ENCODE peak calls at places on chromosomes 4 and X, in four cellular contexts. C is tibial nerve, X is adrenal gland, J is heart right ventricle. F is an unnamed sample.

GRCh38 chr4:129082302-129082701 is 11.0 kb downstream of the SCLT1 start:
- DNase-seq in C (no peak), X (no peak), J (no peak), F (no peak)

GRCh38 chrX:16869393-16870094 is 618 bp downstream of the RBBP7 start:
- DNase-seq in J (peak; percentile 44), C (no peak), X (peak; percentile 35), F (no peak)

GRCh38 chr4:65624651-65625050 is 45.6 kb downstream of the EPHA5 start:
- DNase-seq in C (no peak), J (no peak), X (no peak), F (no peak)

GRCh38 chrX:37818031-37818430 is 29.3 kb downstream of the DYNLT3 start:
- DNase-seq in X (no peak), J (no peak), C (no peak), F (no peak)

GRCh38 chr4:179112441-179113170 is 1670.4 kb upstream of the AGA start:
- DNase-seq in J (no peak), C (no peak), X (no peak), F (no peak)

GRCh38 chr4:93147524-93148212 is 680.9 kb upstream of the ATOH1 start:
- DNase-seq in C (no peak), J (no peak), X (no peak), F (no peak)

GRCh38 chrX:111869639-111870034 is 6.3 kb upstream of the TRPC5OS start:
- DNase-seq in C (no peak), J (no peak), X (peak; percentile 35), F (no peak)

GRCh38 chrX:107710617-107711391 is 64.8 kb downstream of the TSC22D3 start:
- DNase-seq in X (peak; percentile 68), C (no peak), J (no peak), F (no peak)

GRCh38 chrX:133402042-133402453 is 13.2 kb downstream of the GPC4 start:
- DNase-seq in C (no peak), X (no peak), J (no peak), F (no peak)

GRCh38 chr4:6582889-6583504 is 8.0 kb downstream of the MAN2B2 start:
- DNase-seq in X (no peak), J (no peak), C (no peak), F (no peak)

GRCh38 chr4:61336488-61336887 is 136.4 kb downstream of the ADGRL3 start:
- DNase-seq in X (no peak), C (no peak), J (no peak), F (peak; percentile 32)

GRCh38 chrX:136768469-136769084 is 12.2 kb downstream of the ARHGEF6 start:
- DNase-seq in J (peak; percentile 17), C (no peak), X (peak; percentile 40), F (no peak)

GRCh38 chrX:153722704-153723350 is 1.4 kb downstream of the BCAP31 start:
- DNase-seq in X (no peak), C (no peak), J (no peak), F (no peak)

GRCh38 chr4:83013420-83013867 is 2.8 kb upstream of the LIN54 start:
- DNase-seq in J (no peak), C (no peak), X (no peak), F (no peak)

GRCh38 chrX:1450381-1451161 is 2.1 kb downstream of the ASMTL start:
- DNase-seq in C (no peak), J (no peak), X (peak; percentile 16), F (no peak)

GRCh38 chr4:25949994-25950393 is 36.0 kb downstream of the SMIM20 start:
- DNase-seq in J (no peak), X (no peak), C (no peak), F (no peak)

GRCh38 chr4:2245787-2246275 is 3.9 kb upstream of the HAUS3 start:
- DNase-seq in C (no peak), X (no peak), J (no peak), F (no peak)

GRCh38 chr4:2799971-2800690 is 7.2 kb downstream of the SH3BP2 start:
- DNase-seq in J (peak; percentile 58), C (no peak), X (peak; percentile 31), F (no peak)

GRCh38 chr4:138111462-138112000 is 130.6 kb downstream of the SLC7A11 start:
- DNase-seq in X (no peak), J (no peak), C (no peak), F (no peak)

GRCh38 chrX:114959729-114960128 is 57.7 kb downstream of the IL13RA2 start:
- DNase-seq in J (no peak), C (no peak), X (no peak), F (no peak)

GRCh38 chr4:152729466-152729865 is 49.7 kb upstream of the TMEM154 start:
- DNase-seq in J (no peak), C (no peak), X (no peak), F (no peak)

GRCh38 chr4:30553721-30554120 is 166.4 kb upstream of the PCDH7 start:
- DNase-seq in J (no peak), X (no peak), C (no peak), F (no peak)

GRCh38 chr4:22190855-22191254 is 242.3 kb upstream of the KCNIP4 start:
- DNase-seq in C (no peak), X (no peak), J (no peak), F (no peak)

DNA sequence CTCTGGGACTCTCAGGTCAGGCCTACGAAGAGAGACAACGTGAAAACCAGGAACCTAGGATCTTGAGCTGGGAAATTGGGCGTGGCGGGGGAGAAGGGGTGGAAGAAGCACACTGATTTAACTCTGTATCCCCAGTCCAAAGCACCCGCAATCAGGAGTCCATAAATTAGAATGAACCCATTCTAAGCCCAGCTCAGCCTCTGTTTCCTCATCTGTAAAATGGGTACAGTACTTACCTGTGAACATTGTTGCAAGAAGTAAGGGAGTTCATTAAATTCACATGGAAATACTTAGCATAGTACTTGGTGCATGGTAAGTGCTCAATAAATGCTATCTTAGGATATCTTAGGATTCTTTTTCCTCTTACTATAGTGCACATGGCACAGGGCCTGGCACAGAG is 326.7 kb downstream of the BCOR start:
- DNase-seq in C (no peak), X (no peak), J (no peak), F (no peak)
- H3K27ac ChIP-seq in C (no peak overlapping the region), X (no peak overlapping the region), J (no peak overlapping the region), F (no peak overlapping the region)

GRCh38 chr4:37699874-37700481 is 13.8 kb upstream of the RELL1 start:
- DNase-seq in X (no peak), J (no peak), C (no peak), F (no peak)
- H3K4me3 ChIP-seq in X (no peak overlapping the region), J (no peak overlapping the region), C (no peak overlapping the region), F (no peak overlapping the region)

GRCh38 chr4:118682928-118683327 is 2.3 kb upstream of the METTL14 start:
- DNase-seq in J (no peak), X (no peak), C (no peak), F (no peak)
- H3K27me3 ChIP-seq in J (no peaks in the 10 kb centered on the region), X (no peaks in the 10 kb centered on the region), C (no peaks in the 10 kb centered on the region), F (no peaks in the 10 kb centered on the region)

GRCh38 chr4:7933631-7934510 is 5.8 kb downstream of the AFAP1 start:
- DNase-seq in C (no peak), X (no peak), J (no peak), F (peak; percentile 49)

GRCh38 chr4:7926822-7927221 is 12.8 kb downstream of the AFAP1 start:
- DNase-seq in C (no peak), X (no peak), J (no peak), F (no peak)

GRCh38 chr4:7932333-7932732 is 7.3 kb downstream of the AFAP1 start:
- DNase-seq in C (no peak), J (no peak), X (no peak), F (no peak)

GRCh38 chr4:7928711-7929505 is 10.8 kb downstream of the AFAP1 start:
- DNase-seq in C (no peak), X (no peak), J (no peak), F (peak; percentile 52)

DNA sequence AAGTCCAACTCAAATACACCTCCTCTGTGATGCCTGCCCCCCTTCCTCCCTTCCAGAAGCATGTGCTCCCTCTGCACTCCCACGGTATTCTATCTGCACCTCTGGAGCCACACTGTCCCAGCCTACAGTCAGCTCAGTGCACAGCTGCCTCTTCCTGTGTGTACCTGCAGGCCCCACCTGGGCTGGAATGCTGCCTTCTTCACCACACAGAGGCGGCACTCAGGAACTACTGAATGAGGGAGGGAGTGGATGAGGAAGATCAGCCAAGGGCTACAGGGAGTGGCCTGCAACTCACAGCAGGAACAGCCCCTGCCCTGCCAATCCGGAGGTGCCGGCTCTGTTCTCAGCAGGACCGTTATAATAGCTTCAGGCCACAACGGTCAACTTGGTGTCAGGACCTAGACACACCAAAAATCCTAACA is 10.1 kb downstream of the AFAP1 start:
- DNase-seq in C (no peak), J (no peak), X (no peak), F (no peak)
- H3K27ac ChIP-seq in C (no peak overlapping the region), J (no peak overlapping the region), X (no peak overlapping the region), F (no peak overlapping the region)

GRCh38 chrX:118974908-118975671 is 672 bp downstream of the LONRF3 start:
- DNase-seq in C (no peak), J (peak; percentile 32), X (peak; percentile 40), F (no peak)
- H3K4me3 ChIP-seq in C (peak overlapping the region; percentile 47), J (peak overlapping the region; percentile 42), X (no peak overlapping the region), F (peak overlapping the region; percentile 63)

F was measured in dorsolateral prefrontal cortex.